ENCODE peak calls at places on chromosomes 5 and 9, in seven cellular contexts. U, W, F, V, P, X and K are unnamed samples.

GRCh38 chr9:73761905-73762304 is 610.2 kb downstream of the ANXA1 start:
- DNase-seq in P (no peak), V (no peak), X (no peak), W (no peak), U (peak), F (no peak), K (peak)

GRCh38 chr9:37963936-37964739 is 60.2 kb upstream of the SLC25A51 start:
- DNase-seq in X (peak), F (peak), P (peak), V (peak), U (no peak), W (no peak), K (no peak)

GRCh38 chr5:13932561-13932960 is 11.9 kb downstream of the DNAH5 start:
- DNase-seq in W (no peak), X (no peak), V (no peak), F (no peak), U (no peak), P (no peak), K (no peak)

GRCh38 chr9:19232830-19233194 is 2.3 kb downstream of the DENND4C start:
- DNase-seq in X (no peak), V (no peak), W (no peak), U (no peak), P (no peak), F (no peak), K (no peak)

GRCh38 chr9:20558609-20559016 is 63.7 kb downstream of the MLLT3 start:
- DNase-seq in U (no peak), P (no peak), V (no peak), X (no peak), F (no peak), W (no peak), K (no peak)

GRCh38 chr5:1570975-1571374 is 47.2 kb upstream of the LPCAT1 start:
- DNase-seq in U (no peak), W (no peak), F (no peak), V (peak), X (no peak), P (no peak), K (no peak)

GRCh38 chr5:179605026-179605833 is 18.2 kb downstream of the HNRNPH1 start:
- DNase-seq in P (no peak), V (no peak), F (peak), X (no peak), U (peak), W (no peak), K (peak)

GRCh38 chr5:91180506-91180905 is 202.6 kb downstream of the ARRDC3 start:
- DNase-seq in V (no peak), F (no peak), W (no peak), X (no peak), U (no peak), P (no peak), K (no peak)

GRCh38 chr5:96718635-96719077 is 56.5 kb downstream of the CAST start:
- DNase-seq in U (peak), W (no peak), P (peak), X (no peak), V (peak), F (peak), K (no peak)

GRCh38 chr5:174295736-174296481 is 250.4 kb downstream of the NSG2 start:
- DNase-seq in V (no peak), U (no peak), F (no peak), P (no peak), X (no peak), W (peak), K (no peak)

GRCh38 chr9:115146581-115147021 is 28.6 kb upstream of the TNC start:
- DNase-seq in U (no peak), F (peak), X (no peak), V (no peak), W (no peak), P (no peak), K (no peak)

GRCh38 chr5:124718376-124718775 is 28.1 kb downstream of the ZNF608 start:
- DNase-seq in F (no peak), X (peak), W (no peak), V (no peak), P (no peak), U (no peak), K (no peak)

GRCh38 chr5:143060018-143060417 is 289.8 kb downstream of the ARHGAP26 start:
- DNase-seq in W (no peak), X (no peak), V (no peak), P (no peak), F (no peak), U (no peak), K (no peak)

GRCh38 chr9:71985070-71985956 is 73.9 kb downstream of the C9orf85 start:
- DNase-seq in P (no peak), X (no peak), V (no peak), W (peak), F (no peak), U (no peak), K (no peak)

GRCh38 chr9:1337169-1337568 is 287.0 kb downstream of the DMRT2 start:
- DNase-seq in F (no peak), U (no peak), W (no peak), P (no peak), V (no peak), X (no peak), K (no peak)

GRCh38 chr5:43191740-43192557 is at the start of gene NIM1K:
- DNase-seq in F (peak), U (peak), X (peak), P (peak), V (peak), W (peak), K (peak)

GRCh38 chr9:112831281-112831851 is 59.3 kb downstream of the SLC46A2 start:
- DNase-seq in P (peak), W (no peak), F (peak), X (no peak), U (peak), V (peak), K (peak)

DNA sequence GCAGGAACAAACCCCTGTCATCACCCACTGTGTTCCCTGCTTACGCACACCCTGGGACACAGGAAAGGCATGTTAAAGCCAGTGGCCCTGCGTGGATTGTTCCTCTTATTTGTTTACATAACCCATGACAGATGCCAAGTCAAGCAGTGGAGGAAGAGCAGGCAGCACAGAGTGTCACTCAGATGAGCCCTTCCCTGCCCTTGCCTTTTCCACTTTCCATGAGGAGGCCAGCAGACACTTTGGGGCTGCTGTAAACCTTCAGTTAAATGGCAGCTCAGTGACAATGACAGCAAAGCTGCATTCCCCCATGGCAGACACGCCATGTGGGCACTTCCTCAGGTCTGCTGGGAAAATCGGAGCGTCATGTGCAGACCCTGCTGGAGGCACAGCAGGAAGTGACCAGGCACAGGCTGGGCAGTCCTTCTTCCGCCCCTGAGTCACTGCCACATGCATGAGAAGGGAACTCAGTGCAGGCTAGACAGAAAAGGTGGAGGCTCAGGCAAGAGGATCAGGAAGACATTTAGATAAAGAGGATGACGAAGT is 216.8 kb upstream of the PIK3R1 start:
- DNase-seq in W (peak), X (peak), V (peak), U (peak), P (peak), F (peak), K (peak)
- H3K27ac ChIP-seq in W (no peak), X (no peak), V (peak), U (peak), P (no peak), F (peak), K (peak)

DNA sequence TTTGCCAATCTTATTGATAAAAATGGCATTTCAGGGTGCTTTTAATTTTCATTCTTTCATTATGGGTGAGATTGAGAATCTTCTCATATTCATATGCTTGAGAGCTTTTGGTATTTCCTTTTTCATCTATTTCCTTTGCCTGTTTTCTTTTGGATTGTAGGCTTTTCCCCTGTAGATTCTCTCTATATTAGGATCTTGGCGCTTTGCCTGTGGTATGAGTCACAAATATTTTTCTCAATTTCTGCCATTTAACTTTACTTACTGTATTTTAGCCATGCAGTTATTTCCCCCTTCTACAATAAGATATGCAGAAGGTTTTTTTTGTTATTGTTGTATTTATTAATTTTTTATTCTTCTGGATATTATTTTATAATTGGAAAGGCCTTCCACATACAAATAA is 21.5 kb upstream of the KLF9 start:
- DNase-seq in V (no peak), P (no peak), F (no peak), X (no peak), W (no peak), U (no peak), K (no peak)
- H3K27ac ChIP-seq in V (peak), P (peak), F (peak), X (no peak), W (no peak), U (peak), K (peak)

GRCh38 chr9:110763568-110763967 is 95.0 kb downstream of the MUSK start:
- DNase-seq in W (no peak), X (no peak), U (no peak), F (no peak), P (no peak), V (no peak), K (no peak)
- H3K27ac ChIP-seq in W (no peak), X (peak), U (no peak), F (no peak), P (no peak), V (no peak), K (no peak)

DNA sequence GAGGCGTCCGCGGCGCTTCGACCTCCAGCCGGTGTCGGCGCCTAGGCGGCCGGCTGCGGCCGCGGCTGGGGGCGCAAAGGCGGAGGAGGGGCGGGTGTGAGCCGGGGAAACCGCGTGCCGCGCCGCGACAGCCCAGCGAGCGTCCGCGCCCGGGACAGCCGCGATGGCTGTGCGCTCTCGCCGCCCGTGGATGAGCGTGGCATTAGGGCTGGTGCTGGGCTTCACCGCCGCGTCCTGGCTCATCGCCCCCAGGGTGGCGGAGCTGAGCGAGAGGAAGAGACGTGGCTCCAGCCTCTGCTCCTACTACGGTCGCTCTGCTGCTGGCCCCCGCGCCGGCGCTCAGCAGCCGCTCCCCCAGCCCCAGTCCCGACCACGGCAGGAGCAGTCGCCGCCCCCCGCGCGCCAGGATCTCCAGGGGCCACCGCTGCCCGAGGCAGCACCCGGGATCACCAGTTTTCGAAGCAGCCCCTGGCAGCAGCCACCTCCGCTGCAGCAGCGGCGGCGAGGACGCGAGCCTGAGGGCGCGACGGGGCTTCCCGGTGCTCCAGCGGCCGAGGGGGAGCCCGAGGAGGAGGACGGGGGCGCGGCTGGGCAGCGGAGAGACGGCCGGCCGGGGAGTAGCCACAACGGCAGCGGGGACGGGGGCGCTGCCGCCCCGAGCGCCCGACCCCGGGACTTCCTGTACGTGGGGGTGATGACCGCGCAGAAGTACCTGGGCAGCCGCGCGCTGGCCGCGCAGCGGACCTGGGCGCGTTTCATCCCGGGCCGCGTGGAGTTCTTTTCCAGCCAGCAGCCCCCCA is 602 bp downstream of the CHSY3 start:
- DNase-seq in X (no peak), P (peak), V (peak), F (no peak), U (peak), W (peak), K (peak)
- H3K27ac ChIP-seq in X (peak), P (peak), V (peak), F (peak), U (peak), W (no peak), K (peak)

DNA sequence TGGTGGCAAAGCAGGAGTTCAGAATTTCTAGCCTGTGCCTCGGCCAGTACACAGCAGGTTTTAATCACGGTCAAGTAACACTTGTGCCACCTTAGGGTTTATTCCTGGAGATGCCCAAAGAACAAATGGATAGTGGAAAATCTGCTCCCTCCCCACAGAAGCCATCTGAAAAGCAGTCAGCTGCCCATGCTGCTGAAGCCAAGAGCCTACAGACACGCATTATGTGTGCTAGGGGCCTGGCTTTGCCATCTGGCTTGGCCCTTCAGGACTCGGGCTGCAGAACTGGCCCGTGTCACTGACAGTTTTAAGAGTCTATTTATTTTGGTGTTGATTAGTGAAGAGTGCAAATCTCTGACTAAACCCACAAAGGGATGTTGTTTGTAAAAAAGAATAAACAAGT is 11.1 kb downstream of the ARSB start:
- DNase-seq in F (no peak), U (no peak), X (peak), W (no peak), P (no peak), V (no peak), K (no peak)
- H3K27ac ChIP-seq in F (no peak), U (no peak), X (peak), W (no peak), P (no peak), V (peak), K (no peak)